ENCODE peak calls at places on chromosomes 11 and 22, in ten cellular contexts. One of them, this sample, is unnamed.

GRCh38 chr11:47863189-47863892 is 15.2 kb upstream of the NUP160 start:
- DNase-seq in T-helper 1 cell: no peak
- DNase-seq in ACHN: no peak
- DNase-seq in NCI-H1930: no peak
- DNase-seq in activated CD4-positive, CD25-positive, alpha-beta regulatory T cell treated with anti-CD3 and anti-CD28 coated beads, Interleukin-2, amount 50 U/mL, for 16 hours: no peak
- DNase-seq in stimulated activated CD4-positive, alpha-beta T cell treated with anti-CD3 and anti-CD28 coated beads, TNF-alpha, amount 100 ng/mL, for 48 hours: no peak
- DNase-seq in cardiac fibroblast: peak; percentile 89
- DNase-seq in neural crest cell: no peak
- DNase-seq in heart right ventricle: no peak
- DNase-seq in T-cell: no peak
- DNase-seq in this sample: no peak

GRCh38 chr11:36945384-36945783 is 347.3 kb upstream of the RAG2 start:
- DNase-seq in T-helper 1 cell: no peak
- DNase-seq in activated CD4-positive, CD25-positive, alpha-beta regulatory T cell treated with anti-CD3 and anti-CD28 coated beads, Interleukin-2, amount 50 U/mL, for 16 hours: no peak
- DNase-seq in NCI-H1930: no peak
- DNase-seq in stimulated activated CD4-positive, alpha-beta T cell treated with anti-CD3 and anti-CD28 coated beads, TNF-alpha, amount 100 ng/mL, for 48 hours: no peak
- DNase-seq in T-cell: no peak
- DNase-seq in cardiac fibroblast: peak; percentile 13
- DNase-seq in neural crest cell: no peak
- DNase-seq in heart right ventricle: no peak
- DNase-seq in ACHN: peak; percentile 18
- DNase-seq in this sample: no peak

GRCh38 chr11:66868726-66869291 is 11.9 kb downstream of the LRFN4 start:
- DNase-seq in ACHN: peak; percentile 67
- DNase-seq in cardiac fibroblast: no peak
- DNase-seq in NCI-H1930: no peak
- DNase-seq in stimulated activated CD4-positive, alpha-beta T cell treated with anti-CD3 and anti-CD28 coated beads, TNF-alpha, amount 100 ng/mL, for 48 hours: peak; percentile 78
- DNase-seq in activated CD4-positive, CD25-positive, alpha-beta regulatory T cell treated with anti-CD3 and anti-CD28 coated beads, Interleukin-2, amount 50 U/mL, for 16 hours: peak; percentile 53
- DNase-seq in neural crest cell: no peak
- DNase-seq in T-helper 1 cell: peak; percentile 74
- DNase-seq in heart right ventricle: no peak
- DNase-seq in T-cell: peak; percentile 73
- DNase-seq in this sample: peak; percentile 82

GRCh38 chr11:77206264-77207018 is 78.4 kb downstream of the MYO7A start:
- DNase-seq in cardiac fibroblast: no peak
- DNase-seq in T-helper 1 cell: no peak
- DNase-seq in T-cell: no peak
- DNase-seq in NCI-H1930: no peak
- DNase-seq in neural crest cell: no peak
- DNase-seq in stimulated activated CD4-positive, alpha-beta T cell treated with anti-CD3 and anti-CD28 coated beads, TNF-alpha, amount 100 ng/mL, for 48 hours: no peak
- DNase-seq in ACHN: no peak
- DNase-seq in heart right ventricle: no peak
- DNase-seq in activated CD4-positive, CD25-positive, alpha-beta regulatory T cell treated with anti-CD3 and anti-CD28 coated beads, Interleukin-2, amount 50 U/mL, for 16 hours: no peak
- DNase-seq in this sample: peak; percentile 2

GRCh38 chr11:120527111-120527748 is 15.7 kb downstream of the GRIK4 start:
- DNase-seq in stimulated activated CD4-positive, alpha-beta T cell treated with anti-CD3 and anti-CD28 coated beads, TNF-alpha, amount 100 ng/mL, for 48 hours: no peak
- DNase-seq in T-cell: no peak
- DNase-seq in T-helper 1 cell: no peak
- DNase-seq in heart right ventricle: no peak
- DNase-seq in activated CD4-positive, CD25-positive, alpha-beta regulatory T cell treated with anti-CD3 and anti-CD28 coated beads, Interleukin-2, amount 50 U/mL, for 16 hours: no peak
- DNase-seq in NCI-H1930: no peak
- DNase-seq in cardiac fibroblast: peak; percentile 47
- DNase-seq in neural crest cell: peak; percentile 29
- DNase-seq in ACHN: no peak
- DNase-seq in this sample: no peak

GRCh38 chr22:42800731-42801536 is 56.1 kb downstream of the ARFGAP3 start:
- DNase-seq in cardiac fibroblast: no peak
- DNase-seq in NCI-H1930: no peak
- DNase-seq in heart right ventricle: no peak
- DNase-seq in ACHN: no peak
- DNase-seq in neural crest cell: no peak
- DNase-seq in T-helper 1 cell: no peak
- DNase-seq in T-cell: no peak
- DNase-seq in stimulated activated CD4-positive, alpha-beta T cell treated with anti-CD3 and anti-CD28 coated beads, TNF-alpha, amount 100 ng/mL, for 48 hours: no peak
- DNase-seq in activated CD4-positive, CD25-positive, alpha-beta regulatory T cell treated with anti-CD3 and anti-CD28 coated beads, Interleukin-2, amount 50 U/mL, for 16 hours: no peak
- DNase-seq in this sample: no peak

GRCh38 chr22:46075764-46076531 is 74.4 kb upstream of the PPARA start:
- DNase-seq in heart right ventricle: peak; percentile 21
- DNase-seq in T-helper 1 cell: no peak
- DNase-seq in stimulated activated CD4-positive, alpha-beta T cell treated with anti-CD3 and anti-CD28 coated beads, TNF-alpha, amount 100 ng/mL, for 48 hours: no peak
- DNase-seq in cardiac fibroblast: no peak
- DNase-seq in activated CD4-positive, CD25-positive, alpha-beta regulatory T cell treated with anti-CD3 and anti-CD28 coated beads, Interleukin-2, amount 50 U/mL, for 16 hours: no peak
- DNase-seq in NCI-H1930: no peak
- DNase-seq in ACHN: no peak
- DNase-seq in T-cell: no peak
- DNase-seq in neural crest cell: no peak
- DNase-seq in this sample: no peak

GRCh38 chr22:37432708-37433054 is 5.4 kb upstream of the ELFN2 start:
- DNase-seq in stimulated activated CD4-positive, alpha-beta T cell treated with anti-CD3 and anti-CD28 coated beads, TNF-alpha, amount 100 ng/mL, for 48 hours: no peak
- DNase-seq in NCI-H1930: no peak
- DNase-seq in activated CD4-positive, CD25-positive, alpha-beta regulatory T cell treated with anti-CD3 and anti-CD28 coated beads, Interleukin-2, amount 50 U/mL, for 16 hours: no peak
- DNase-seq in ACHN: no peak
- DNase-seq in T-cell: no peak
- DNase-seq in neural crest cell: no peak
- DNase-seq in cardiac fibroblast: no peak
- DNase-seq in T-helper 1 cell: no peak
- DNase-seq in heart right ventricle: no peak
- DNase-seq in this sample: no peak

GRCh38 chr11:94781822-94782221 is 13.7 kb downstream of the AMOTL1 start:
- DNase-seq in activated CD4-positive, CD25-positive, alpha-beta regulatory T cell treated with anti-CD3 and anti-CD28 coated beads, Interleukin-2, amount 50 U/mL, for 16 hours: no peak
- DNase-seq in ACHN: no peak
- DNase-seq in T-helper 1 cell: no peak
- DNase-seq in NCI-H1930: no peak
- DNase-seq in cardiac fibroblast: peak; percentile 46
- DNase-seq in heart right ventricle: no peak
- DNase-seq in T-cell: no peak
- DNase-seq in neural crest cell: no peak
- DNase-seq in stimulated activated CD4-positive, alpha-beta T cell treated with anti-CD3 and anti-CD28 coated beads, TNF-alpha, amount 100 ng/mL, for 48 hours: no peak
- DNase-seq in this sample: no peak

GRCh38 chr11:1027483-1028290 is 8.8 kb downstream of the MUC6 start:
- DNase-seq in heart right ventricle: no peak
- DNase-seq in T-cell: no peak
- DNase-seq in NCI-H1930: no peak
- DNase-seq in cardiac fibroblast: no peak
- DNase-seq in activated CD4-positive, CD25-positive, alpha-beta regulatory T cell treated with anti-CD3 and anti-CD28 coated beads, Interleukin-2, amount 50 U/mL, for 16 hours: no peak
- DNase-seq in T-helper 1 cell: no peak
- DNase-seq in neural crest cell: no peak
- DNase-seq in ACHN: no peak
- DNase-seq in stimulated activated CD4-positive, alpha-beta T cell treated with anti-CD3 and anti-CD28 coated beads, TNF-alpha, amount 100 ng/mL, for 48 hours: no peak
- DNase-seq in this sample: no peak

GRCh38 chr11:116648229-116649174 is 124.3 kb downstream of the BUD13 start:
- DNase-seq in NCI-H1930: no peak
- DNase-seq in T-cell: no peak
- DNase-seq in T-helper 1 cell: no peak
- DNase-seq in cardiac fibroblast: no peak
- DNase-seq in heart right ventricle: no peak
- DNase-seq in neural crest cell: no peak
- DNase-seq in ACHN: no peak
- DNase-seq in stimulated activated CD4-positive, alpha-beta T cell treated with anti-CD3 and anti-CD28 coated beads, TNF-alpha, amount 100 ng/mL, for 48 hours: no peak
- DNase-seq in activated CD4-positive, CD25-positive, alpha-beta regulatory T cell treated with anti-CD3 and anti-CD28 coated beads, Interleukin-2, amount 50 U/mL, for 16 hours: no peak
- DNase-seq in this sample: no peak

GRCh38 chr11:78299000-78299712 is 110.4 kb downstream of the USP35 start:
- DNase-seq in cardiac fibroblast: no peak
- DNase-seq in stimulated activated CD4-positive, alpha-beta T cell treated with anti-CD3 and anti-CD28 coated beads, TNF-alpha, amount 100 ng/mL, for 48 hours: no peak
- DNase-seq in activated CD4-positive, CD25-positive, alpha-beta regulatory T cell treated with anti-CD3 and anti-CD28 coated beads, Interleukin-2, amount 50 U/mL, for 16 hours: no peak
- DNase-seq in neural crest cell: no peak
- DNase-seq in NCI-H1930: no peak
- DNase-seq in T-helper 1 cell: no peak
- DNase-seq in heart right ventricle: no peak
- DNase-seq in T-cell: no peak
- DNase-seq in ACHN: no peak
- DNase-seq in this sample: no peak

GRCh38 chr11:114176321-114176720 is 116.8 kb downstream of the ZBTB16 start:
- DNase-seq in NCI-H1930: no peak
- DNase-seq in activated CD4-positive, CD25-positive, alpha-beta regulatory T cell treated with anti-CD3 and anti-CD28 coated beads, Interleukin-2, amount 50 U/mL, for 16 hours: no peak
- DNase-seq in T-helper 1 cell: no peak
- DNase-seq in heart right ventricle: no peak
- DNase-seq in ACHN: no peak
- DNase-seq in neural crest cell: no peak
- DNase-seq in cardiac fibroblast: no peak
- DNase-seq in T-cell: no peak
- DNase-seq in stimulated activated CD4-positive, alpha-beta T cell treated with anti-CD3 and anti-CD28 coated beads, TNF-alpha, amount 100 ng/mL, for 48 hours: no peak
- DNase-seq in this sample: no peak

GRCh38 chr11:134760957-134761356 is 348.9 kb upstream of the B3GAT1 start:
- DNase-seq in T-cell: no peak
- DNase-seq in neural crest cell: no peak
- DNase-seq in T-helper 1 cell: no peak
- DNase-seq in activated CD4-positive, CD25-positive, alpha-beta regulatory T cell treated with anti-CD3 and anti-CD28 coated beads, Interleukin-2, amount 50 U/mL, for 16 hours: no peak
- DNase-seq in heart right ventricle: no peak
- DNase-seq in cardiac fibroblast: no peak
- DNase-seq in ACHN: no peak
- DNase-seq in stimulated activated CD4-positive, alpha-beta T cell treated with anti-CD3 and anti-CD28 coated beads, TNF-alpha, amount 100 ng/mL, for 48 hours: no peak
- DNase-seq in NCI-H1930: no peak
- DNase-seq in this sample: no peak

GRCh38 chr11:29452131-29452530 is 564.7 kb downstream of the KCNA4 start:
- DNase-seq in T-helper 1 cell: no peak
- DNase-seq in cardiac fibroblast: peak; percentile 65
- DNase-seq in NCI-H1930: no peak
- DNase-seq in neural crest cell: no peak
- DNase-seq in stimulated activated CD4-positive, alpha-beta T cell treated with anti-CD3 and anti-CD28 coated beads, TNF-alpha, amount 100 ng/mL, for 48 hours: no peak
- DNase-seq in heart right ventricle: no peak
- DNase-seq in ACHN: peak; percentile 2
- DNase-seq in T-cell: no peak
- DNase-seq in activated CD4-positive, CD25-positive, alpha-beta regulatory T cell treated with anti-CD3 and anti-CD28 coated beads, Interleukin-2, amount 50 U/mL, for 16 hours: no peak
- DNase-seq in this sample: no peak

GRCh38 chr22:21051836-21052400 is 6.2 kb downstream of the LRRC74B start:
- DNase-seq in activated CD4-positive, CD25-positive, alpha-beta regulatory T cell treated with anti-CD3 and anti-CD28 coated beads, Interleukin-2, amount 50 U/mL, for 16 hours: no peak
- DNase-seq in stimulated activated CD4-positive, alpha-beta T cell treated with anti-CD3 and anti-CD28 coated beads, TNF-alpha, amount 100 ng/mL, for 48 hours: no peak
- DNase-seq in ACHN: no peak
- DNase-seq in T-helper 1 cell: no peak
- DNase-seq in NCI-H1930: no peak
- DNase-seq in heart right ventricle: no peak
- DNase-seq in neural crest cell: no peak
- DNase-seq in cardiac fibroblast: no peak
- DNase-seq in T-cell: no peak
- DNase-seq in this sample: no peak

GRCh38 chr11:46414466-46414796 is 22.9 kb upstream of the CHRM4 start:
- DNase-seq in heart right ventricle: no peak
- DNase-seq in ACHN: no peak
- DNase-seq in stimulated activated CD4-positive, alpha-beta T cell treated with anti-CD3 and anti-CD28 coated beads, TNF-alpha, amount 100 ng/mL, for 48 hours: no peak
- DNase-seq in activated CD4-positive, CD25-positive, alpha-beta regulatory T cell treated with anti-CD3 and anti-CD28 coated beads, Interleukin-2, amount 50 U/mL, for 16 hours: no peak
- DNase-seq in T-helper 1 cell: no peak
- DNase-seq in cardiac fibroblast: no peak
- DNase-seq in neural crest cell: no peak
- DNase-seq in NCI-H1930: no peak
- DNase-seq in T-cell: peak; percentile 15
- DNase-seq in this sample: no peak

GRCh38 chr11:57597971-57598830 is 716 bp downstream of the SERPING1 start:
- DNase-seq in activated CD4-positive, CD25-positive, alpha-beta regulatory T cell treated with anti-CD3 and anti-CD28 coated beads, Interleukin-2, amount 50 U/mL, for 16 hours: no peak
- DNase-seq in T-cell: no peak
- DNase-seq in T-helper 1 cell: no peak
- DNase-seq in heart right ventricle: peak; percentile 88
- DNase-seq in ACHN: peak; percentile 43
- DNase-seq in NCI-H1930: no peak
- DNase-seq in cardiac fibroblast: peak; percentile 88
- DNase-seq in neural crest cell: peak; percentile 81
- DNase-seq in stimulated activated CD4-positive, alpha-beta T cell treated with anti-CD3 and anti-CD28 coated beads, TNF-alpha, amount 100 ng/mL, for 48 hours: no peak
- DNase-seq in this sample: peak; percentile 85

GRCh38 chr11:69542314-69543168 is 61.1 kb downstream of the LINC01488 start:
- DNase-seq in ACHN: no peak
- DNase-seq in T-cell: no peak
- DNase-seq in stimulated activated CD4-positive, alpha-beta T cell treated with anti-CD3 and anti-CD28 coated beads, TNF-alpha, amount 100 ng/mL, for 48 hours: no peak
- DNase-seq in activated CD4-positive, CD25-positive, alpha-beta regulatory T cell treated with anti-CD3 and anti-CD28 coated beads, Interleukin-2, amount 50 U/mL, for 16 hours: no peak
- DNase-seq in T-helper 1 cell: no peak
- DNase-seq in heart right ventricle: no peak
- DNase-seq in cardiac fibroblast: no peak
- DNase-seq in neural crest cell: no peak
- DNase-seq in NCI-H1930: no peak
- DNase-seq in this sample: no peak

GRCh38 chr22:25403752-25404471 is 160.6 kb upstream of the GRK3 start:
- DNase-seq in T-helper 1 cell: no peak
- DNase-seq in T-cell: no peak
- DNase-seq in stimulated activated CD4-positive, alpha-beta T cell treated with anti-CD3 and anti-CD28 coated beads, TNF-alpha, amount 100 ng/mL, for 48 hours: no peak
- DNase-seq in activated CD4-positive, CD25-positive, alpha-beta regulatory T cell treated with anti-CD3 and anti-CD28 coated beads, Interleukin-2, amount 50 U/mL, for 16 hours: no peak
- DNase-seq in cardiac fibroblast: peak; percentile 44
- DNase-seq in heart right ventricle: no peak
- DNase-seq in NCI-H1930: no peak
- DNase-seq in neural crest cell: no peak
- DNase-seq in ACHN: peak; percentile 18
- DNase-seq in this sample: no peak

GRCh38 chr11:2802389-2803185 is 83.0 kb downstream of the CDKN1C start:
- DNase-seq in T-cell: no peak
- DNase-seq in stimulated activated CD4-positive, alpha-beta T cell treated with anti-CD3 and anti-CD28 coated beads, TNF-alpha, amount 100 ng/mL, for 48 hours: no peak
- DNase-seq in NCI-H1930: no peak
- DNase-seq in T-helper 1 cell: no peak
- DNase-seq in activated CD4-positive, CD25-positive, alpha-beta regulatory T cell treated with anti-CD3 and anti-CD28 coated beads, Interleukin-2, amount 50 U/mL, for 16 hours: no peak
- DNase-seq in neural crest cell: no peak
- DNase-seq in cardiac fibroblast: no peak
- DNase-seq in ACHN: no peak
- DNase-seq in heart right ventricle: peak; percentile 5
- DNase-seq in this sample: no peak

GRCh38 chr11:64357904-64358535 is 942 bp upstream of the RPS6KA4 start:
- DNase-seq in heart right ventricle: no peak
- DNase-seq in activated CD4-positive, CD25-positive, alpha-beta regulatory T cell treated with anti-CD3 and anti-CD28 coated beads, Interleukin-2, amount 50 U/mL, for 16 hours: no peak
- DNase-seq in neural crest cell: no peak
- DNase-seq in T-helper 1 cell: no peak
- DNase-seq in T-cell: no peak
- DNase-seq in ACHN: peak; percentile 61
- DNase-seq in cardiac fibroblast: peak; percentile 19
- DNase-seq in stimulated activated CD4-positive, alpha-beta T cell treated with anti-CD3 and anti-CD28 coated beads, TNF-alpha, amount 100 ng/mL, for 48 hours: no peak
- DNase-seq in NCI-H1930: no peak
- DNase-seq in this sample: no peak

GRCh38 chr22:50600541-50600940 is at the start of gene MAPK8IP2:
- DNase-seq in NCI-H1930: peak; percentile 41
- DNase-seq in T-helper 1 cell: no peak
- DNase-seq in cardiac fibroblast: no peak
- DNase-seq in heart right ventricle: no peak
- DNase-seq in ACHN: peak; percentile 8
- DNase-seq in activated CD4-positive, CD25-positive, alpha-beta regulatory T cell treated with anti-CD3 and anti-CD28 coated beads, Interleukin-2, amount 50 U/mL, for 16 hours: no peak
- DNase-seq in stimulated activated CD4-positive, alpha-beta T cell treated with anti-CD3 and anti-CD28 coated beads, TNF-alpha, amount 100 ng/mL, for 48 hours: no peak
- DNase-seq in T-cell: no peak
- DNase-seq in neural crest cell: no peak
- DNase-seq in this sample: no peak

GRCh38 chr11:74434528-74434927 is 32.8 kb downstream of the KCNE3 start:
- DNase-seq in neural crest cell: no peak
- DNase-seq in heart right ventricle: no peak
- DNase-seq in ACHN: no peak
- DNase-seq in cardiac fibroblast: no peak
- DNase-seq in activated CD4-positive, CD25-positive, alpha-beta regulatory T cell treated with anti-CD3 and anti-CD28 coated beads, Interleukin-2, amount 50 U/mL, for 16 hours: no peak
- DNase-seq in NCI-H1930: no peak
- DNase-seq in stimulated activated CD4-positive, alpha-beta T cell treated with anti-CD3 and anti-CD28 coated beads, TNF-alpha, amount 100 ng/mL, for 48 hours: no peak
- DNase-seq in T-helper 1 cell: no peak
- DNase-seq in T-cell: no peak
- DNase-seq in this sample: no peak

GRCh38 chr11:12092714-12093113 is 17.7 kb upstream of the MICAL2 start:
- DNase-seq in T-cell: no peak
- DNase-seq in cardiac fibroblast: no peak
- DNase-seq in T-helper 1 cell: no peak
- DNase-seq in NCI-H1930: no peak
- DNase-seq in activated CD4-positive, CD25-positive, alpha-beta regulatory T cell treated with anti-CD3 and anti-CD28 coated beads, Interleukin-2, amount 50 U/mL, for 16 hours: no peak
- DNase-seq in heart right ventricle: no peak
- DNase-seq in stimulated activated CD4-positive, alpha-beta T cell treated with anti-CD3 and anti-CD28 coated beads, TNF-alpha, amount 100 ng/mL, for 48 hours: no peak
- DNase-seq in neural crest cell: no peak
- DNase-seq in ACHN: no peak
- DNase-seq in this sample: no peak

GRCh38 chr11:125001073-125001764 is 47.2 kb downstream of the CCDC15 start:
- DNase-seq in T-cell: no peak
- DNase-seq in heart right ventricle: no peak
- DNase-seq in activated CD4-positive, CD25-positive, alpha-beta regulatory T cell treated with anti-CD3 and anti-CD28 coated beads, Interleukin-2, amount 50 U/mL, for 16 hours: no peak
- DNase-seq in T-helper 1 cell: no peak
- DNase-seq in neural crest cell: no peak
- DNase-seq in cardiac fibroblast: no peak
- DNase-seq in NCI-H1930: no peak
- DNase-seq in stimulated activated CD4-positive, alpha-beta T cell treated with anti-CD3 and anti-CD28 coated beads, TNF-alpha, amount 100 ng/mL, for 48 hours: no peak
- DNase-seq in ACHN: no peak
- DNase-seq in this sample: no peak

GRCh38 chr11:75615709-75616108 is 53.1 kb downstream of the MAP6 start:
- DNase-seq in cardiac fibroblast: no peak
- DNase-seq in T-cell: no peak
- DNase-seq in ACHN: no peak
- DNase-seq in neural crest cell: no peak
- DNase-seq in T-helper 1 cell: no peak
- DNase-seq in stimulated activated CD4-positive, alpha-beta T cell treated with anti-CD3 and anti-CD28 coated beads, TNF-alpha, amount 100 ng/mL, for 48 hours: no peak
- DNase-seq in heart right ventricle: no peak
- DNase-seq in activated CD4-positive, CD25-positive, alpha-beta regulatory T cell treated with anti-CD3 and anti-CD28 coated beads, Interleukin-2, amount 50 U/mL, for 16 hours: no peak
- DNase-seq in NCI-H1930: no peak
- DNase-seq in this sample: no peak

GRCh38 chr22:46518038-46518437 is 19.4 kb downstream of the CELSR1 start:
- DNase-seq in T-helper 1 cell: no peak
- DNase-seq in ACHN: no peak
- DNase-seq in heart right ventricle: no peak
- DNase-seq in neural crest cell: no peak
- DNase-seq in cardiac fibroblast: no peak
- DNase-seq in T-cell: no peak
- DNase-seq in stimulated activated CD4-positive, alpha-beta T cell treated with anti-CD3 and anti-CD28 coated beads, TNF-alpha, amount 100 ng/mL, for 48 hours: no peak
- DNase-seq in NCI-H1930: no peak
- DNase-seq in activated CD4-positive, CD25-positive, alpha-beta regulatory T cell treated with anti-CD3 and anti-CD28 coated beads, Interleukin-2, amount 50 U/mL, for 16 hours: no peak
- DNase-seq in this sample: no peak